ENCODE peak calls at places on chromosomes 11 and 22, in nine cellular contexts. H, S, A, M, L, C, Y, T and N are unnamed samples.

GRCh38 chr11:104594228-104594958 is 303.9 kb downstream of the CASP12 start:
- DNase-seq in H (no peak), S (peak; percentile 58), A (peak; percentile 39), M (no peak), L (no peak), C (no peak), Y (peak; percentile 33), T (no peak), N (no peak)

GRCh38 chr11:11335043-11335442 is 18.0 kb downstream of the CSNK2A3 start:
- DNase-seq in H (no peak), S (no peak), A (no peak), M (no peak), L (peak; percentile 27), C (no peak), Y (no peak), T (no peak), N (no peak)

GRCh38 chr22:41229730-41230398 is 10.9 kb downstream of the CHADL start:
- DNase-seq in H (no peak), S (no peak), A (no peak), M (no peak), L (no peak), C (peak; percentile 35), Y (no peak), T (no peak), N (no peak)

GRCh38 chr11:10490398-10491232 is 35.6 kb downstream of the AMPD3 start:
- DNase-seq in H (peak; percentile 74), S (peak; percentile 97), A (peak; percentile 99), M (no peak), L (no peak), C (no peak), Y (peak; percentile 91), T (peak; percentile 87), N (peak; percentile 83)

GRCh38 chr11:44707094-44707493 is 19.7 kb upstream of the TSPAN18 start:
- DNase-seq in H (no peak), S (no peak), A (no peak), M (no peak), L (no peak), C (no peak), Y (no peak), T (no peak), N (no peak)

GRCh38 chr11:76656087-76656531 is 14.4 kb downstream of the LRRC32 start:
- DNase-seq in H (no peak), S (no peak), A (no peak), M (no peak), L (no peak), C (no peak), Y (no peak), T (no peak), N (no peak)

GRCh38 chr11:16248248-16248647 is 108.1 kb downstream of the SOX6 start:
- DNase-seq in H (no peak), S (no peak), A (no peak), M (no peak), L (no peak), C (no peak), Y (no peak), T (no peak), N (no peak)

GRCh38 chr11:35214792-35215193 is 75.8 kb downstream of the CD44 start:
- DNase-seq in H (peak; percentile 5), S (peak; percentile 82), A (peak; percentile 97), M (no peak), L (peak; percentile 81), C (no peak), Y (peak; percentile 98), T (peak; percentile 80), N (peak; percentile 66)

GRCh38 chr22:25666308-25666707 is 75.7 kb upstream of the MYO18B start:
- DNase-seq in H (no peak), S (no peak), A (no peak), M (no peak), L (peak; percentile 34), C (peak; percentile 18), Y (no peak), T (no peak), N (no peak)

GRCh38 chr11:77195071-77195705 is 67.1 kb downstream of the MYO7A start:
- DNase-seq in H (no peak), S (no peak), A (no peak), M (no peak), L (no peak), C (no peak), Y (no peak), T (no peak), N (no peak)

GRCh38 chr11:66291303-66291705 is 390 bp upstream of the TMEM151A start:
- DNase-seq in H (no peak), S (no peak), A (no peak), M (no peak), L (no peak), C (no peak), Y (no peak), T (no peak), N (no peak)

GRCh38 chr11:128552783-128553661 is 34.3 kb downstream of the ETS1 start:
- DNase-seq in H (peak; percentile 14), S (no peak), A (peak; percentile 87), M (no peak), L (no peak), C (no peak), Y (no peak), T (no peak), N (peak; percentile 88)

GRCh38 chr11:33329705-33330329 is 72.6 kb downstream of the HIPK3 start:
- DNase-seq in H (peak; percentile 62), S (peak; percentile 74), A (peak; percentile 72), M (peak; percentile 36), L (peak; percentile 73), C (peak; percentile 31), Y (peak; percentile 65), T (no peak), N (peak; percentile 22)
- TF ChIP-seq CTCF in H (peak; percentile 65), S (peak; percentile 84), A (peak; percentile 73), M (peak; percentile 70), L (peak; percentile 82), C (peak; percentile 45), Y (peak; percentile 80), T (peak; percentile 68), N (peak; percentile 54)

DNA sequence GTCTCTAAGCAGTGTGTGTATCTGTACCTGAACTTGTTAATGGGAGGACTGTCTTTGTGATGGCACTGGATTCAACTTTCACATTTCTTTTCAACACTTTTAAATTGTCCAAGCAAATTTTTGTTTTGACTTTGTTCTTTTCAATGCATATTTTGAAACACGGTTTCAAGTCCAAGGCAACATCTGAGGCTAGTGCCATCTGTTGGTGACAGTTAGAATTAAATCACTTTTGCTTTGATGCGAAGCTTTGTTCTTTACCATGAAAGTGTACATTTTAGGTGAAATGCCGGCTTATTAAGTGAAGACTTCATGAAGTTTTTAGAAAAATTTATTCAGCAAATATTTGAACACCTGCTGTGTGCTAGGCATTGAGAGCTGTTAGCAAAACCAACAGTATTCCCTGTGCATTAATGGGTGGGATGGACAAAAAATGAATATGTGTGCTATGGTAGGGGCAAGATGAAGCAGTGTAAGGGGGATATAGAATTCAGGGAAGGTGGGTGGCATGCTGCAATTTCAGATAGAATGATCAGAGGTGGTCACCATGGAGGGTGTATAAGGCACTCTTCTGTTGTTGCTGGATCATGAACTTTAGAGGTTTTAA is 70.2 kb downstream of the DDX10 start:
- DNase-seq in H (no peak), S (peak; percentile 66), A (peak; percentile 19), M (no peak), L (peak; percentile 57), C (no peak), Y (peak; percentile 28), T (no peak), N (no peak)
- TF ChIP-seq CTCF in H (peak; percentile 26), S (peak; percentile 92), A (peak; percentile 39), M (peak; percentile 69), L (peak; percentile 84), C (peak; percentile 64), Y (peak; percentile 59), T (peak; percentile 34), N (peak; percentile 25)

DNA sequence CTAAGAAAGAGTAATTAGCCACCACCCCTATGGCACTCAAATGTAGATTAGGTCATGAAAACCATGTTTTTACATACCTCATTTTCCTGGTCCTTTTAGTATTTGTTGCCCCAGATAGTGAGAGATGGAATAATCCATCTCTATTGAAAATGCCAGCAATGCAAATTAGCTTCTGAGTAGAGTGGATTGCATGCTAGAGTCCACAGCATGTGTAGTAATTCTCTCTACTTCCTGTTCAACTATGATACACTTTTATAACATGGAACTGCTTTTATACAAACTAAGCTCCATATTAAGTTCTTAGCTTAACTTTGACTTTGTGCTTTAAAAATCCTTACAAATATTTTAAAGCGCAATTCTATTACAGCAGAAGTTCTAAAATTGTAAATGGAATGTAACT is 73.2 kb downstream of the TRPC6 start:
- DNase-seq in H (no peak), S (no peak), A (no peak), M (no peak), L (no peak), C (no peak), Y (no peak), T (no peak), N (no peak)
- TF ChIP-seq CTCF in H (no peak), S (no peak), A (no peak), M (no peak), L (no peak), C (no peak), Y (no peak), T (no peak), N (no peak)

GRCh38 chr11:75423721-75424120 is 9.3 kb downstream of the KLHL35 start:
- DNase-seq in H (no peak), S (no peak), A (no peak), M (no peak), L (no peak), C (no peak), Y (no peak), T (no peak), N (no peak)

GRCh38 chr11:75424396-75424795 is 8.6 kb downstream of the KLHL35 start:
- DNase-seq in H (no peak), S (no peak), A (no peak), M (no peak), L (no peak), C (no peak), Y (no peak), T (no peak), N (no peak)

GRCh38 chr11:75426720-75427086 is 6.3 kb downstream of the KLHL35 start:
- DNase-seq in H (no peak), S (no peak), A (no peak), M (no peak), L (no peak), C (no peak), Y (no peak), T (no peak), N (no peak)

GRCh38 chr11:75427181-75427580 is 5.8 kb downstream of the KLHL35 start:
- DNase-seq in H (no peak), S (no peak), A (no peak), M (no peak), L (no peak), C (no peak), Y (no peak), T (no peak), N (no peak)

GRCh38 chr11:75425422-75425821 is 7.6 kb downstream of the KLHL35 start:
- DNase-seq in H (no peak), S (peak; percentile 46), A (no peak), M (no peak), L (peak; percentile 91), C (peak; percentile 66), Y (no peak), T (no peak), N (no peak)
- TF ChIP-seq CTCF in H (no peak), S (peak; percentile 69), A (peak; percentile 16), M (no peak), L (peak; percentile 73), C (peak; percentile 18), Y (peak; percentile 67), T (peak; percentile 29), N (peak; percentile 18)